ENCODE peak calls at places on chromosomes 11 and 22, in six cellular contexts. V is psoas muscle, D is K562, O is left ventricle myocardium inferior, I is H1, N is neuronal stem cell. E is an unnamed sample.

GRCh38 chr22:49235463-49236300 is 592.0 kb downstream of the BRD1 start:
- DNase-seq in D (no peak), V (no peak), O (no peak), I (peak; percentile 37), N (no peak), E (peak; percentile 37)

GRCh38 chr11:104895619-104896018 is 2.6 kb downstream of the CASP12 start:
- DNase-seq in N (no peak), I (no peak), V (no peak), D (no peak), O (no peak), E (no peak)

GRCh38 chr22:36822581-36822980 is 5.7 kb upstream of the PVALB start:
- DNase-seq in N (no peak), O (no peak), D (no peak), I (no peak), V (no peak), E (no peak)

GRCh38 chr11:17771415-17771814 is 36.8 kb downstream of the KCNC1 start:
- DNase-seq in N (no peak), O (no peak), I (no peak), D (no peak), V (no peak), E (no peak)

GRCh38 chr22:27879923-27880322 is 39.1 kb downstream of the PITPNB start:
- DNase-seq in N (no peak), V (no peak), I (no peak), D (peak; percentile 46), O (no peak), E (no peak)

GRCh38 chr11:13103962-13104554 is 94.9 kb downstream of the RASSF10 start:
- DNase-seq in V (no peak), I (no peak), N (no peak), O (no peak), D (no peak), E (no peak)

GRCh38 chr11:19872526-19873135 is 160.0 kb downstream of the NAV2 start:
- DNase-seq in V (no peak), I (peak; percentile 72), D (no peak), O (no peak), N (no peak), E (no peak)

GRCh38 chr11:132948252-132948651 is 584.0 kb downstream of the OPCML start:
- DNase-seq in O (no peak), I (no peak), D (no peak), N (no peak), V (no peak), E (no peak)

GRCh38 chr22:20578707-20579106 is 71.3 kb downstream of the MED15 start:
- DNase-seq in O (no peak), V (no peak), N (no peak), I (no peak), D (no peak), E (no peak)

GRCh38 chr11:88552377-88553029 is 215.0 kb upstream of the CTSC start:
- DNase-seq in V (peak; percentile 18), O (no peak), N (peak; percentile 12), D (peak; percentile 65), I (peak; percentile 72), E (no peak)

GRCh38 chr11:35796542-35796941 is 134.0 kb downstream of the TRIM44 start:
- DNase-seq in I (no peak), O (no peak), D (no peak), V (no peak), N (no peak), E (no peak)

GRCh38 chr22:37230673-37231405 is 13.2 kb downstream of the RAC2 start:
- DNase-seq in O (no peak), N (no peak), V (no peak), D (no peak), I (no peak), E (no peak)

GRCh38 chr11:44008698-44009097 is 39.1 kb upstream of the ACCSL start:
- DNase-seq in I (no peak), V (no peak), N (no peak), O (no peak), D (no peak), E (peak; percentile 25)

GRCh38 chr11:109971184-109971523 is 122.0 kb upstream of the ZC3H12C start:
- DNase-seq in D (no peak), O (no peak), I (no peak), V (no peak), N (no peak), E (no peak)

GRCh38 chr11:107821199-107821926 is 37.2 kb downstream of the SLC35F2 start:
- DNase-seq in D (no peak), O (no peak), V (no peak), I (no peak), N (no peak), E (no peak)

GRCh38 chr11:120255519-120255866 is 15.6 kb downstream of the POU2F3 start:
- DNase-seq in D (no peak), V (no peak), N (no peak), I (peak; percentile 64), O (no peak), E (no peak)

GRCh38 chr11:122754553-122755322 is 83.6 kb upstream of the CRTAM start:
- DNase-seq in D (peak; percentile 49), I (peak; percentile 52), V (no peak), N (no peak), O (no peak), E (no peak)

GRCh38 chr11:111476961-111477360 is 35.2 kb downstream of the BTG4 start:
- DNase-seq in D (no peak), V (no peak), O (no peak), I (no peak), N (no peak), E (no peak)

GRCh38 chr11:6618117-6619020 is 853 bp downstream of the TPP1 start:
- DNase-seq in I (no peak), O (no peak), N (no peak), V (no peak), D (peak; percentile 77), E (no peak)

GRCh38 chr11:60954421-60954820 is 2.4 kb upstream of the SLC15A3 start:
- DNase-seq in O (no peak), I (no peak), N (no peak), D (no peak), V (no peak), E (no peak)

GRCh38 chr11:129191649-129192048 is 476 bp downstream of the ARHGAP32 start:
- DNase-seq in D (no peak), O (no peak), I (no peak), N (no peak), V (no peak), E (no peak)

GRCh38 chr11:45850446-45850845 is 3.2 kb downstream of the CRY2 start:
- DNase-seq in N (no peak), D (no peak), I (no peak), V (no peak), O (no peak), E (no peak)

GRCh38 chr11:2929880-2930704 is 872 bp upstream of the PHLDA2 start:
- DNase-seq in N (peak; percentile 18), D (peak; percentile 73), I (peak; percentile 73), O (no peak), V (peak; percentile 40), E (no peak)
- H3K27me3 ChIP-seq in N (peaks cover 50% of the 10 kb centered on the region), D (no peaks in the 10 kb centered on the region), I (peaks cover 35% of the 10 kb centered on the region), O (peaks cover 65% of the 10 kb centered on the region), V (peaks cover 59% of the 10 kb centered on the region), E (no peaks in the 10 kb centered on the region)

DNA sequence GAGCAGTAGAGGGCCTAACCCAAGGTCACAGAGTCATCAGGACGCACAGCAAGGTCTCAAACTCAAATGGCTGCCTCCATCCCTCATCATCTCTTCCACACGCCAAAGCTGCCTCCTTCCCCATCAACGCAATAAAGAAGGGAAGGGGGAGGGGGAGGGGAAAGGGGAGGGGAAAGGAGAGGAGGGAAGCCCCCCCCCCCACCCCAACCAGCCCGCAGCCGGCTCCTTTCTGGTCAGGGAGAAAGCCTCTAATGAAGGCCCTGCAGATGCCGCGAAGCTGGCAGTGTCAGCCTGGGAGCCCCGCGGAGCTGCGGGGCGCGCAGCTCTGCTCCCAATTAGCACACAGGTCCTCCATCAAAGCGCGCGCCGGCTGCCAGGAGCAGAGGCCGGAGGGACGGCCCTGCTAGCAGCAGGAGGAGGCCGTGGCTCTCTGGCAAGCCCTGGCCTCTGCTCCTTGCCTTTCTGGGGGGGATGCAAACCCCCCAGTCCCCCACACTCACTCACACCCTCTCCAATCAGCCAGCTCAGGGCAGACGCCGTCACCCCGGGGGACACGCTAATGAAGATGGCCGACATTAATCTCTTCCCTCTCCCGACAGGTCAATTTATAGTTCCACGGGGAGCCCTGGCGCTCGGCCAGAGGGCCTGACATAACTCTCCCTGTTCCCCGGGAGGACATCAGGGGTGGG is 70.4 kb upstream of the TCF20 start:
- DNase-seq in V (no peak), N (peak; percentile 50), O (no peak), I (peak; percentile 73), D (no peak), E (no peak)
- H3K27me3 ChIP-seq in V (peaks cover 24% of the 10 kb centered on the region), N (peaks cover 5% of the 10 kb centered on the region), O (peaks cover 59% of the 10 kb centered on the region), I (peaks cover 14% of the 10 kb centered on the region), D (peaks cover 8% of the 10 kb centered on the region), E (no peaks in the 10 kb centered on the region)

DNA sequence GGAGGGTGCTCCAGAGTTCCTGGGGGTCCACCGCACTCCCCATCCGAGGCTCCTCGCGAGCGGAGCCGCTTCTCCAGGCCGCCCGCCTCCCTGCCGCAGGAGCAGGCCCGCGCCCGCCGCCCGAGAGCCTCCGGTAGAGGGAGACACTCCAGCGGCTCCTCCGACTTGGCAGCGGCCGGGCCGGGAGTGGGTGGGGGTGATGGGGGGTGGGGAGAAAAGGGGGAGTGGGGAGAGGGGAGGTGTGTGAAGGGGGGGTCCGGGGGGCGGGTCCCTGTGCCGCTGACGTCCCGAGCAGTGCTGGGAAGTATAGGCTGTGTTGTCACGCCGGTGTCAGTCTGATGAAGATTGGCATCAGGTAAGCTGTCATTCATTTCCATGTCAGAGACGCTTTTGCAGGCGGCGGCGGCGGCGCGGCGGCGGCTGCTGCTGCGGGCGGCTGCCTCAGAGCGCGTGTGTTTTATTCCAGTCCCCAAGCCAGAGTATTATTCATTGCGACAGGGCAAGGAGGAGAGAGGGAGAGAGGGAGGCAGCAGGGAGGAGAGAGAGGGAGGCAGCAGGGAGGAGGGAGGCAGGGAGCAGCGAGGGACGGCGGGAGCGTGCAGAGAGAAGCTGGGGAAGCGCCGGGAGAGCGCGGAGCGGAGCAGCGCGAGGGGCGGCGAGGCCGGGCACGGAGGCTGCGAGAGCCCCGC is at the start of gene PKNOX2:
- DNase-seq in V (peak; percentile 84), O (peak; percentile 82), N (peak; percentile 88), I (peak; percentile 93), D (peak; percentile 66), E (peak; percentile 83)
- H3K27me3 ChIP-seq in V (no peaks in the 10 kb centered on the region), O (peaks cover 37% of the 10 kb centered on the region), N (no peaks in the 10 kb centered on the region), I (peaks cover 39% of the 10 kb centered on the region), D (peaks cover 42% of the 10 kb centered on the region), E (no peaks in the 10 kb centered on the region)

GRCh38 chr11:64741393-64742086 is 2.4 kb downstream of the RASGRP2 start:
- DNase-seq in O (no peak), D (no peak), N (no peak), I (peak; percentile 71), V (no peak), E (no peak)

GRCh38 chr11:64736654-64737053 is 7.3 kb downstream of the RASGRP2 start:
- DNase-seq in O (no peak), V (no peak), N (no peak), D (no peak), I (no peak), E (no peak)

GRCh38 chr11:64742940-64743590 is 877 bp downstream of the RASGRP2 start:
- DNase-seq in N (no peak), I (peak; percentile 94), V (peak; percentile 87), D (peak; percentile 91), O (peak; percentile 84), E (peak; percentile 90)

GRCh38 chr11:64742087-64742939 is 1.6 kb downstream of the RASGRP2 start:
- DNase-seq in N (no peak), O (no peak), V (no peak), D (peak; percentile 63), I (peak; percentile 81), E (no peak)

GRCh38 chr11:64739871-64740270 is 4.1 kb downstream of the RASGRP2 start:
- DNase-seq in D (no peak), I (peak; percentile 49), N (no peak), O (no peak), V (no peak), E (no peak)
- H3K27me3 ChIP-seq in D (peaks cover 3% of the 10 kb centered on the region), I (peaks cover 7% of the 10 kb centered on the region), N (peaks cover 50% of the 10 kb centered on the region), O (no peaks in the 10 kb centered on the region), V (no peaks in the 10 kb centered on the region), E (no peaks in the 10 kb centered on the region)

E was measured in ascending aorta.